ENCODE peak calls at places on chromosomes 1 and 21, in four cellular contexts. Y is WTC11, Q is K562, N is GM12878. L is an unnamed sample.

GRCh38 chr1:223870617-223871574 is 25.1 kb upstream of the TP53BP2 start:
- DNase-seq in Y (no peak), Q (peak; percentile 90), N (no peak), L (no peak)

GRCh38 chr1:191709215-191709614 is 449.0 kb upstream of the RGS18 start:
- DNase-seq in Y (no peak), Q (no peak), N (no peak), L (no peak)

GRCh38 chr1:246139745-246140182 is 367.3 kb downstream of the SMYD3 start:
- DNase-seq in Y (no peak), Q (peak; percentile 37), N (no peak), L (peak; percentile 33)

GRCh38 chr21:36320421-36321324 is 676 bp downstream of the MORC3 start:
- DNase-seq in Y (peak; percentile 66), Q (peak; percentile 95), N (peak; percentile 17), L (peak; percentile 35)

GRCh38 chr1:218339267-218339831 is 5.8 kb upstream of the TGFB2 start:
- DNase-seq in Y (no peak), Q (peak; percentile 53), N (no peak), L (peak; percentile 19)

GRCh38 chr1:216750031-216750627 is 26.9 kb upstream of the ESRRG start:
- DNase-seq in Y (peak; percentile 30), Q (no peak), N (no peak), L (peak; percentile 21)

GRCh38 chr1:198373376-198373775 is 167.1 kb downstream of the ATP6V1G3 start:
- DNase-seq in Y (no peak), Q (no peak), N (no peak), L (no peak)

GRCh38 chr1:21637514-21637913 is 31.6 kb downstream of the RAP1GAP start:
- DNase-seq in Y (no peak), Q (no peak), N (no peak), L (no peak)

GRCh38 chr1:167957710-167958109 is 20.8 kb upstream of the MPC2 start:
- DNase-seq in Y (no peak), Q (no peak), N (no peak), L (no peak)

GRCh38 chr1:230858918-230859819 is 9.2 kb downstream of the C1orf198 start:
- DNase-seq in Y (no peak), Q (no peak), N (no peak), L (no peak)

GRCh38 chr1:229124471-229125198 is 146.3 kb upstream of the RAB4A start:
- DNase-seq in Y (no peak), Q (no peak), N (no peak), L (peak; percentile 73)

GRCh38 chr1:235079443-235079967 is 49.1 kb downstream of the TOMM20 start:
- DNase-seq in Y (no peak), Q (no peak), N (no peak), L (peak; percentile 71)
- TF ChIP-seq ETV6 in Y (no peak), Q (no peak), N (peak; percentile 67), L (no peak)

DNA sequence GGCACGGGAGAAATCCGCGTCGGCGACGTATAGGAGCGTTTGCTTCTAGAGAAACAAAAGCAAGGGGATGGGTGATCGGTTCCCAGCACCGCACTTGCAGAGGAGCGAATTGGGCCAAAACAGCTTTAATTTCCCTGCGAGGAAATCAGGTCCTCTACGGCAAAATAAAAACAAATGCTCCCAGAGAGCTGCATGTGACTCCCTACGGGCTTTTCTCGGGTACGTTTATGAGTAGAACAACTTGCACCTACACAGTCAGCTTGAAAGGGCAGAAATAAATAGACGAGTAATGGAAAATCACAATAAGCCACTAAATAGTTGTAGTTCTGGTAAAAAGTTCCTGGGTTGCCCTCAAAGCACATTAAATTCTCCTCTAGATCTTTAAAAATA is 1.2 kb downstream of the NHLH2 start:
- DNase-seq in Y (no peak), Q (no peak), N (no peak), L (no peak)
- TF ChIP-seq ETV6 in Y (no peak), Q (no peak), N (no peak), L (no peak)

GRCh38 chr1:29249951-29250581 is 13.7 kb downstream of the PTPRU start:
- DNase-seq in Y (no peak), Q (no peak), N (no peak), L (no peak)

GRCh38 chr1:29247874-29248273 is 11.6 kb downstream of the PTPRU start:
- DNase-seq in Y (no peak), Q (no peak), N (no peak), L (no peak)

GRCh38 chr1:29247044-29247443 is 10.7 kb downstream of the PTPRU start:
- DNase-seq in Y (no peak), Q (no peak), N (no peak), L (no peak)

GRCh38 chr1:29248409-29248808 is 12.1 kb downstream of the PTPRU start:
- DNase-seq in Y (no peak), Q (no peak), N (no peak), L (no peak)

GRCh38 chr1:29249170-29249691 is 12.9 kb downstream of the PTPRU start:
- DNase-seq in Y (peak; percentile 89), Q (no peak), N (no peak), L (no peak)
- TF ChIP-seq ETV6 in Y (peak; percentile 85), Q (no peak), N (no peak), L (no peak)

GRCh38 chr1:220680085-220680687 is 10.0 kb upstream of the C1orf115 start:
- DNase-seq in Y (no peak), Q (peak; percentile 53), N (no peak), L (peak; percentile 42)
- TF ChIP-seq ETV6 in Y (no peak), Q (no peak), N (no peak), L (no peak)